ENCODE peak calls at places on chromosomes 3 and 15, in nine cellular contexts. O is colonic mucosa, R is psoas muscle, S is SJSA1, B is aorta, X is body of pancreas, M is OCI-LY7, P is GM23338, D is heart right ventricle. E is an unnamed sample.
A peak's percentile ranks its signal among the peaks of the same experiment; 100 is the strongest.

GRCh38 chr3:129491794-129492193 is 36.6 kb upstream of the RHO start:
- DNase-seq in P (no peak), R (no peak), B (no peak), D (no peak), X (no peak), S (peak; percentile 93), M (no peak), O (no peak), E (no peak)

GRCh38 chr3:72848703-72849081 is 447 bp upstream of the SHQ1 start:
- DNase-seq in P (no peak), B (no peak), S (no peak), X (no peak), D (peak; percentile 6), R (no peak), M (peak; percentile 55), O (no peak), E (peak; percentile 55)

GRCh38 chr15:47743385-47743784 is 26.1 kb downstream of the SEMA6D start:
- DNase-seq in S (no peak), X (no peak), O (no peak), B (no peak), P (no peak), M (no peak), R (no peak), D (no peak), E (no peak)

GRCh38 chr3:141127344-141128125 is 76.4 kb downstream of the SPSB4 start:
- DNase-seq in O (no peak), M (no peak), P (no peak), D (no peak), R (no peak), S (no peak), X (peak; percentile 51), B (peak; percentile 47), E (no peak)

GRCh38 chr15:101329309-101329863 is 34.3 kb upstream of the SNRPA1 start:
- DNase-seq in B (no peak), M (no peak), S (no peak), D (no peak), R (no peak), P (no peak), X (no peak), O (no peak), E (no peak)

GRCh38 chr3:48240000-48240710 is 749 bp upstream of the ZNF589 start:
- DNase-seq in S (no peak), O (no peak), X (no peak), B (no peak), D (no peak), M (no peak), P (peak; percentile 91), R (no peak), E (no peak)

GRCh38 chr15:23039151-23039916 is at the start of gene TUBGCP5:
- DNase-seq in X (peak; percentile 98), M (peak; percentile 99), R (peak; percentile 98), S (peak; percentile 94), O (peak; percentile 96), D (peak; percentile 97), B (peak; percentile 99), P (peak; percentile 98), E (peak; percentile 96)

GRCh38 chr15:59797756-59798604 is 108.9 kb upstream of the BNIP2 start:
- DNase-seq in P (no peak), M (no peak), S (no peak), X (no peak), D (no peak), B (no peak), O (no peak), R (no peak), E (no peak)

GRCh38 chr3:132265008-132265407 is 52.2 kb upstream of the ACP3 start:
- DNase-seq in B (no peak), S (no peak), D (no peak), O (no peak), P (no peak), M (no peak), X (no peak), R (no peak), E (no peak)

GRCh38 chr3:161674402-161674801 is 177.8 kb downstream of the OTOL1 start:
- DNase-seq in O (no peak), P (no peak), X (no peak), M (no peak), S (no peak), B (no peak), R (no peak), D (no peak), E (no peak)

GRCh38 chr15:45648521-45649200 is 13.8 kb downstream of the SQOR start:
- DNase-seq in S (no peak), D (no peak), P (no peak), R (peak; percentile 46), B (no peak), M (no peak), X (peak; percentile 76), O (no peak), E (no peak)

GRCh38 chr3:192916455-192917257 is 1.0 kb downstream of the MB21D2 start:
- DNase-seq in B (peak; percentile 91), S (peak; percentile 70), M (no peak), X (peak; percentile 44), P (peak; percentile 93), O (peak; percentile 73), R (peak; percentile 78), D (peak; percentile 75), E (no peak)

GRCh38 chr3:71754610-71755253 is 1.1 kb downstream of the GPR27 start:
- DNase-seq in B (no peak), P (peak; percentile 47), O (no peak), R (no peak), M (no peak), D (no peak), X (no peak), S (no peak), E (no peak)

GRCh38 chr3:15271785-15272381 is 60.5 kb downstream of the SH3BP5 start:
- DNase-seq in S (no peak), O (peak; percentile 49), D (peak; percentile 44), X (peak; percentile 74), R (no peak), B (no peak), P (no peak), M (peak; percentile 50), E (peak; percentile 75)

GRCh38 chr3:28624079-28624478 is 275.5 kb upstream of the AZI2 start:
- DNase-seq in B (no peak), X (peak; percentile 60), O (no peak), S (no peak), M (no peak), D (no peak), P (no peak), R (no peak), E (no peak)

GRCh38 chr3:12796171-12797123 is at the start of gene CAND2:
- DNase-seq in X (peak; percentile 54), B (peak; percentile 92), D (peak; percentile 75), P (peak; percentile 75), O (peak; percentile 35), S (peak; percentile 27), M (peak; percentile 73), R (peak; percentile 83), E (peak; percentile 29)

DNA sequence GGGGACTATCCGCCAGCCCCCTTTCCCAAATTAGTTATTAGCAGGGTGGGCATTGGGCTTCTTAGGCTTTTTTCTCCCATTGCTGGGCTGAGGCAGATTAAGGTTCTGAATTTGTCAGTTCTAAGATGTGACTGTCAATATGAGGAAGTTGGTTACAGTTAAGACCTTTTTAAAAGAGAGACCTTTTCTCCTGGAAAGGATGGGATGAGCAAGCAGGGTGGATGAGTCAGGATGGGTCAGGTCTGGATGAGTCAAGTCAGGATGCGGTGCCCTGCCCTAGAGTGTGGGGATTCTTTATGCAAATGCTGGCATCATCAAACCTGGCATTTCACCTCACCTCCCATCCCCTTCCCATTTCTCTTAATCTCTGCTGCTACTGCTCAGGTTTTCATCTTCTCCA is 1.9 kb downstream of the AEN start:
- DNase-seq in O (no peak), B (peak; percentile 55), P (no peak), D (no peak), R (no peak), M (no peak), X (no peak), S (peak; percentile 50), E (no peak)
- H3K4me1 ChIP-seq in O (peaks cover 15% of the 10 kb centered on the region), B (peaks cover 2% of the 10 kb centered on the region), P (peaks cover 52% of the 10 kb centered on the region), D (peaks cover 47% of the 10 kb centered on the region), R (peaks cover 34% of the 10 kb centered on the region), M (peaks cover 56% of the 10 kb centered on the region), X (peaks cover 57% of the 10 kb centered on the region), S (peaks cover 20% of the 10 kb centered on the region), E (peaks cover 58% of the 10 kb centered on the region)

DNA sequence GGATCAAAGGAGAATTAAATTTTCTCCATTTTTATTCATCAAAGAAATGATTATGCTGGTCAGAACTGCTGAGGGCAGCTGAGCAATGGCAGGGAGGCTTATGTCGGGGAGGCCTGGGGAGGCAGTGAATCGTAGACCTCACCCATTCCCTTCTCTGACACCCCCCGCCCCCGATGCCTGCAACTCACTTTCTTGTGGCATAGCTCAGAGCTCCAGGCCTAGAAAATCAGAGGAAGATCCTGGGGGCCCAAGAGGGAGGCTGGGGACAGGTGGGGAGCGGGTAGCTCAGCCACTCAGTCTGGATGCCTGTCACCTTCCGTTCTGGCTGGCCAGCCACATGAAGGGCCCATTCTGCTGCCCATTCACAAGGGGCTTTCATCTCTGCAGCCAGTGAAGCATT is 1.1 kb upstream of the DNAH1 start:
- DNase-seq in P (no peak), O (no peak), M (no peak), R (no peak), D (no peak), S (no peak), X (no peak), B (no peak), E (no peak)
- H3K4me1 ChIP-seq in P (peaks cover 5% of the 10 kb centered on the region), O (peaks cover 6% of the 10 kb centered on the region), M (peaks cover 32% of the 10 kb centered on the region), R (peaks cover 6% of the 10 kb centered on the region), D (peaks cover 29% of the 10 kb centered on the region), S (peaks cover 32% of the 10 kb centered on the region), X (peaks cover 5% of the 10 kb centered on the region), B (no peaks in the 10 kb centered on the region), E (peaks cover 26% of the 10 kb centered on the region)

GRCh38 chr3:148238421-148238821 is 459.3 kb upstream of the AGTR1 start:
- DNase-seq in B (no peak), X (no peak), R (no peak), D (no peak), O (no peak), P (no peak), M (no peak), S (no peak), E (no peak)

GRCh38 chr3:148246286-148246685 is 451.4 kb upstream of the AGTR1 start:
- DNase-seq in D (no peak), R (no peak), P (no peak), O (no peak), X (no peak), M (no peak), B (no peak), S (no peak), E (no peak)

GRCh38 chr3:148240351-148240750 is 457.4 kb upstream of the AGTR1 start:
- DNase-seq in O (no peak), P (no peak), X (no peak), M (no peak), S (no peak), B (no peak), D (no peak), R (no peak), E (no peak)

GRCh38 chr3:148243609-148244008 is 454.1 kb upstream of the AGTR1 start:
- DNase-seq in O (no peak), M (no peak), B (no peak), D (no peak), R (no peak), X (no peak), P (no peak), S (no peak), E (no peak)
- H3K4me1 ChIP-seq in O (no peaks in the 10 kb centered on the region), M (no peaks in the 10 kb centered on the region), B (no peaks in the 10 kb centered on the region), D (no peaks in the 10 kb centered on the region), R (no peaks in the 10 kb centered on the region), X (no peaks in the 10 kb centered on the region), P (no peaks in the 10 kb centered on the region), S (no peaks in the 10 kb centered on the region), E (no peaks in the 10 kb centered on the region)

DNA sequence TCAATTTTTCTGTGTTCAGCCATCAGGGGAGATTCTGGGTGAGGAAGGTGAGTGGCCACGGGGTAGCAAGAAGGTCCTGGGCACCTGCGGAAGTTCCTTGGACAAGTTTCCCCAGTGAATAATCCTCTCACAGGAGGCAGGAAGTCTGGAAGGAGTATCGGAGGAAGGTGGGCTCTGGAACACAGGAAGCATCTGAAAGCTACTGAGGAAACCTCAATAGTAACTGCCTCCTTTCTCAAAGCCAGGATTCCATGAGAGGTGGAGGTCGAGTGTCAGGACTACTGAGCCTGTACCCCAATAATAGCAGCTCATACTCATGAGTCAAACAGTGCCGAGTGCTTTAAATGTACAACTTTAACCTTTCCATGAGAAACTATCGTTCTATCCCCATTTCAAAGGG is 110.9 kb downstream of the OXNAD1 start:
- DNase-seq in D (no peak), B (no peak), R (no peak), O (no peak), M (no peak), P (no peak), X (no peak), S (no peak), E (no peak)
- H3K4me1 ChIP-seq in D (peaks cover 78% of the 10 kb centered on the region), B (peaks cover 2% of the 10 kb centered on the region), R (peaks cover 48% of the 10 kb centered on the region), O (no peaks in the 10 kb centered on the region), M (peaks cover 100% of the 10 kb centered on the region), P (peaks cover 8% of the 10 kb centered on the region), X (no peaks in the 10 kb centered on the region), S (peaks cover 39% of the 10 kb centered on the region), E (peaks cover 61% of the 10 kb centered on the region)